ENCODE peak calls at places on chromosome 12, in seven cellular contexts. One of them, this sample, is unnamed.
A peak's percentile ranks its signal among the peaks of the same experiment; 100 is the strongest.

GRCh38 chr12:124286414-124286813 is 8.5 kb upstream of the RFLNA start:
- DNase-seq in mucosa of gallbladder: no peak
- DNase-seq in posterior cingulate gyrus: no peak
- DNase-seq in amygdala: no peak
- DNase-seq in thoracic aorta: no peak
- DNase-seq in GOT3: no peak
- DNase-seq in HFF-Myc: no peak
- DNase-seq in this sample: no peak

GRCh38 chr12:127494961-127495915 is 771.7 kb upstream of the TMEM132C start:
- DNase-seq in mucosa of gallbladder: no peak
- DNase-seq in posterior cingulate gyrus: no peak
- DNase-seq in amygdala: no peak
- DNase-seq in thoracic aorta: no peak
- DNase-seq in GOT3: no peak
- DNase-seq in HFF-Myc: no peak
- DNase-seq in this sample: no peak

GRCh38 chr12:109885616-109886015 is 5.3 kb upstream of the GLTP start:
- DNase-seq in mucosa of gallbladder: no peak
- DNase-seq in posterior cingulate gyrus: no peak
- DNase-seq in amygdala: no peak
- DNase-seq in thoracic aorta: no peak
- DNase-seq in GOT3: no peak
- DNase-seq in HFF-Myc: no peak
- DNase-seq in this sample: no peak

GRCh38 chr12:104177663-104178501 is 37.7 kb upstream of the TXNRD1 start:
- DNase-seq in mucosa of gallbladder: peak; percentile 75
- DNase-seq in posterior cingulate gyrus: no peak
- DNase-seq in amygdala: no peak
- DNase-seq in thoracic aorta: peak; percentile 62
- DNase-seq in GOT3: no peak
- DNase-seq in HFF-Myc: peak; percentile 72
- DNase-seq in this sample: no peak

GRCh38 chr12:104761091-104761490 is 197.0 kb downstream of the SLC41A2 start:
- DNase-seq in mucosa of gallbladder: no peak
- DNase-seq in posterior cingulate gyrus: no peak
- DNase-seq in amygdala: no peak
- DNase-seq in thoracic aorta: no peak
- DNase-seq in GOT3: no peak
- DNase-seq in HFF-Myc: no peak
- DNase-seq in this sample: no peak

GRCh38 chr12:128613821-128614220 is 209.9 kb downstream of the SLC15A4 start:
- DNase-seq in mucosa of gallbladder: no peak
- DNase-seq in posterior cingulate gyrus: peak; percentile 25
- DNase-seq in amygdala: no peak
- DNase-seq in thoracic aorta: no peak
- DNase-seq in GOT3: no peak
- DNase-seq in HFF-Myc: no peak
- DNase-seq in this sample: no peak

GRCh38 chr12:109775172-109775881 is 57.9 kb downstream of the TRPV4 start:
- DNase-seq in mucosa of gallbladder: peak; percentile 71
- DNase-seq in posterior cingulate gyrus: peak; percentile 89
- DNase-seq in amygdala: peak; percentile 60
- DNase-seq in thoracic aorta: no peak
- DNase-seq in GOT3: peak; percentile 8
- DNase-seq in HFF-Myc: peak; percentile 24
- DNase-seq in this sample: peak; percentile 65

GRCh38 chr12:53232641-53233538 is 881 bp upstream of the RARG start:
- DNase-seq in mucosa of gallbladder: peak; percentile 73
- DNase-seq in posterior cingulate gyrus: peak; percentile 27
- DNase-seq in amygdala: no peak
- DNase-seq in thoracic aorta: no peak
- DNase-seq in GOT3: no peak
- DNase-seq in HFF-Myc: no peak
- DNase-seq in this sample: no peak

GRCh38 chr12:59570134-59570533 is 25.7 kb upstream of the SLC16A7 start:
- DNase-seq in mucosa of gallbladder: no peak
- DNase-seq in posterior cingulate gyrus: no peak
- DNase-seq in amygdala: no peak
- DNase-seq in thoracic aorta: no peak
- DNase-seq in GOT3: no peak
- DNase-seq in HFF-Myc: no peak
- DNase-seq in this sample: no peak

GRCh38 chr12:28535216-28535615 is 345.0 kb downstream of the CCDC91 start:
- DNase-seq in mucosa of gallbladder: no peak
- DNase-seq in posterior cingulate gyrus: no peak
- DNase-seq in amygdala: no peak
- DNase-seq in thoracic aorta: no peak
- DNase-seq in GOT3: no peak
- DNase-seq in HFF-Myc: peak; percentile 40
- DNase-seq in this sample: no peak

GRCh38 chr12:119412811-119413794 is 78.6 kb downstream of the CCDC60 start:
- DNase-seq in mucosa of gallbladder: peak; percentile 61
- DNase-seq in posterior cingulate gyrus: peak; percentile 75
- DNase-seq in amygdala: peak; percentile 24
- DNase-seq in thoracic aorta: no peak
- DNase-seq in GOT3: no peak
- DNase-seq in HFF-Myc: peak; percentile 3
- DNase-seq in this sample: peak; percentile 9

GRCh38 chr12:65277994-65278575 is 398 bp upstream of the MSRB3 start:
- DNase-seq in mucosa of gallbladder: no peak
- DNase-seq in posterior cingulate gyrus: no peak
- DNase-seq in amygdala: no peak
- DNase-seq in thoracic aorta: no peak
- DNase-seq in GOT3: no peak
- DNase-seq in HFF-Myc: no peak
- DNase-seq in this sample: peak; percentile 20

GRCh38 chr12:50185496-50185895 is 18.3 kb upstream of the CERS5 start:
- DNase-seq in mucosa of gallbladder: no peak
- DNase-seq in posterior cingulate gyrus: no peak
- DNase-seq in amygdala: no peak
- DNase-seq in thoracic aorta: no peak
- DNase-seq in GOT3: no peak
- DNase-seq in HFF-Myc: no peak
- DNase-seq in this sample: no peak

GRCh38 chr12:43835656-43836454 is at the start of gene TMEM117:
- DNase-seq in mucosa of gallbladder: peak; percentile 53
- DNase-seq in posterior cingulate gyrus: peak; percentile 46
- DNase-seq in amygdala: peak; percentile 45
- DNase-seq in thoracic aorta: peak; percentile 13
- DNase-seq in GOT3: peak; percentile 83
- DNase-seq in HFF-Myc: no peak
- DNase-seq in this sample: peak; percentile 20

GRCh38 chr12:121079736-121080272 is 40.8 kb upstream of the OASL start:
- DNase-seq in mucosa of gallbladder: no peak
- DNase-seq in posterior cingulate gyrus: no peak
- DNase-seq in amygdala: no peak
- DNase-seq in thoracic aorta: no peak
- DNase-seq in GOT3: no peak
- DNase-seq in HFF-Myc: no peak
- DNase-seq in this sample: no peak

GRCh38 chr12:31387466-31387865 is 61.5 kb upstream of the SINHCAF start:
- DNase-seq in mucosa of gallbladder: no peak
- DNase-seq in posterior cingulate gyrus: no peak
- DNase-seq in amygdala: no peak
- DNase-seq in thoracic aorta: no peak
- DNase-seq in GOT3: no peak
- DNase-seq in HFF-Myc: no peak
- DNase-seq in this sample: no peak

GRCh38 chr12:101829639-101830390 is 944 bp downstream of the GNPTAB start:
- DNase-seq in mucosa of gallbladder: no peak
- DNase-seq in posterior cingulate gyrus: no peak
- DNase-seq in amygdala: no peak
- DNase-seq in thoracic aorta: no peak
- DNase-seq in GOT3: no peak
- DNase-seq in HFF-Myc: no peak
- DNase-seq in this sample: peak; percentile 48

GRCh38 chr12:50960130-50960529 is 7.8 kb downstream of the HIGD1C start:
- DNase-seq in mucosa of gallbladder: no peak
- DNase-seq in posterior cingulate gyrus: no peak
- DNase-seq in amygdala: no peak
- DNase-seq in thoracic aorta: no peak
- DNase-seq in GOT3: no peak
- DNase-seq in HFF-Myc: no peak
- DNase-seq in this sample: no peak

GRCh38 chr12:124413915-124414314 is 119.0 kb downstream of the RFLNA start:
- DNase-seq in mucosa of gallbladder: no peak
- DNase-seq in posterior cingulate gyrus: no peak
- DNase-seq in amygdala: no peak
- DNase-seq in thoracic aorta: no peak
- DNase-seq in GOT3: no peak
- DNase-seq in HFF-Myc: no peak
- DNase-seq in this sample: no peak

GRCh38 chr12:132245521-132246101 is 83.8 kb downstream of the GALNT9 start:
- DNase-seq in mucosa of gallbladder: no peak
- DNase-seq in posterior cingulate gyrus: no peak
- DNase-seq in amygdala: no peak
- DNase-seq in thoracic aorta: no peak
- DNase-seq in GOT3: no peak
- DNase-seq in HFF-Myc: no peak
- DNase-seq in this sample: no peak

GRCh38 chr12:6639151-6639773 is 3.5 kb upstream of the LPAR5 start:
- DNase-seq in mucosa of gallbladder: no peak
- DNase-seq in posterior cingulate gyrus: no peak
- DNase-seq in amygdala: no peak
- DNase-seq in thoracic aorta: no peak
- DNase-seq in GOT3: no peak
- DNase-seq in HFF-Myc: no peak
- DNase-seq in this sample: no peak